ENCODE peak calls at places on chromosomes 12 and 14, in four cellular contexts. D is HTR-8/SVneo; K is CD4-positive, alpha-beta T cell; P is activated CD4-positive, alpha-beta T cell treated with anti-CD3 and anti-CD28 coated beads, Interleukin-2, amount 50 U/mL, for 1 hour. H is an unnamed sample.

GRCh38 chr12:113161415-113162016 is 12.0 kb downstream of the CFAP73 start:
- DNase-seq in D (no peak), K (no peak), P (no peak), H (peak; percentile 1)

GRCh38 chr14:49106721-49107689 is 479.2 kb downstream of the RPS29 start:
- DNase-seq in D (peak; percentile 10), K (no peak), P (no peak), H (no peak)

GRCh38 chr12:89383235-89384049 is 31.1 kb upstream of the DUSP6 start:
- DNase-seq in D (no peak), K (no peak), P (no peak), H (peak; percentile 47)

GRCh38 chr12:123512838-123513665 is 20.5 kb downstream of the RILPL1 start:
- DNase-seq in D (no peak), K (no peak), P (no peak), H (no peak)

GRCh38 chr12:65948320-65949008 is 124.2 kb downstream of the HMGA2 start:
- DNase-seq in D (peak; percentile 46), K (no peak), P (no peak), H (no peak)

GRCh38 chr12:56520025-56520810 is 1.4 kb upstream of the RBMS2 start:
- DNase-seq in D (no peak), K (no peak), P (no peak), H (no peak)

GRCh38 chr14:23432102-23432925 is 3.1 kb downstream of the MYH7 start:
- DNase-seq in D (no peak), K (no peak), P (no peak), H (no peak)

GRCh38 chr12:116426391-116427136 is 132.6 kb upstream of the MAP1LC3B2 start:
- DNase-seq in D (peak; percentile 94), K (no peak), P (no peak), H (peak; percentile 99)

GRCh38 chr12:12676605-12677004 is 19.4 kb downstream of the GPR19 start:
- DNase-seq in D (no peak), K (no peak), P (no peak), H (no peak)

GRCh38 chr14:88212691-88213090 is 110.4 kb downstream of the KCNK10 start:
- DNase-seq in D (no peak), K (no peak), P (no peak), H (no peak)

GRCh38 chr12:112258926-112259325 is 123.3 kb downstream of the HECTD4 start:
- DNase-seq in D (no peak), K (no peak), P (no peak), H (no peak)

GRCh38 chr14:105924951-105925591 is 398.7 kb downstream of the TMEM121 start:
- DNase-seq in D (no peak), K (no peak), P (no peak), H (no peak)

GRCh38 chr14:96166475-96167223 is 38.0 kb upstream of the BDKRB2 start:
- DNase-seq in D (no peak), K (no peak), P (no peak), H (no peak)

GRCh38 chr14:64194404-64194803 is 99.8 kb downstream of the ESR2 start:
- DNase-seq in D (no peak), K (no peak), P (no peak), H (peak; percentile 89)

GRCh38 chr12:102372112-102372511 is 108.3 kb downstream of the IGF1 start:
- DNase-seq in D (no peak), K (no peak), P (no peak), H (no peak)

GRCh38 chr14:77026930-77027537 is 1.5 kb downstream of the IRF2BPL start:
- DNase-seq in D (no peak), K (peak; percentile 56), P (peak; percentile 59), H (peak; percentile 63)

GRCh38 chr12:52005218-52005902 is 1.4 kb upstream of the TAMALIN start:
- DNase-seq in D (no peak), K (no peak), P (no peak), H (no peak)

GRCh38 chr12:50732591-50732990 is 31.3 kb upstream of the ATF1 start:
- DNase-seq in D (peak; percentile 49), K (no peak), P (no peak), H (peak; percentile 65)

GRCh38 chr12:109291531-109292341 is 17.3 kb downstream of the FOXN4 start:
- DNase-seq in D (no peak), K (no peak), P (no peak), H (no peak)

GRCh38 chr12:13851828-13852227 is 129.6 kb downstream of the GRIN2B start:
- DNase-seq in D (no peak), K (no peak), P (no peak), H (no peak)

GRCh38 chr14:74571901-74572828 is 39.9 kb downstream of the LTBP2 start:
- DNase-seq in D (peak; percentile 94), K (no peak), P (no peak), H (peak; percentile 88)

GRCh38 chr12:52836042-52836466 is 1.9 kb upstream of the KRT79 start:
- DNase-seq in D (peak; percentile 65), K (no peak), P (peak; percentile 5), H (no peak)

GRCh38 chr12:117025481-117026151 is 73.6 kb downstream of the TESC start:
- DNase-seq in D (peak; percentile 76), K (no peak), P (peak; percentile 41), H (peak; percentile 82)

GRCh38 chr12:72271401-72271740 is 799 bp upstream of the TRHDE start:
- DNase-seq in D (peak; percentile 24), K (no peak), P (no peak), H (peak; percentile 11)

GRCh38 chr12:21354641-21355040 is 18.1 kb upstream of the IAPP start:
- DNase-seq in D (no peak), K (no peak), P (no peak), H (no peak)

GRCh38 chr12:68497702-68498101 is 113.0 kb upstream of the RAP1B start:
- DNase-seq in D (peak; percentile 72), K (no peak), P (no peak), H (no peak)

GRCh38 chr14:97978336-97978735 is 1181.2 kb downstream of the VRK1 start:
- DNase-seq in D (no peak), K (peak; percentile 69), P (peak; percentile 77), H (peak; percentile 30)

GRCh38 chr12:13183621-13184020 is 12.9 kb upstream of the EMP1 start:
- DNase-seq in D (no peak), K (no peak), P (no peak), H (no peak)

GRCh38 chr14:23183479-23183878 is at the start of gene SLC7A8:
- DNase-seq in D (no peak), K (peak; percentile 11), P (peak; percentile 21), H (no peak)

GRCh38 chr14:74518221-74518620 is 24.7 kb downstream of the ISCA2 start:
- DNase-seq in D (no peak), K (no peak), P (no peak), H (no peak)

GRCh38 chr14:47211263-47211662 is 464.1 kb downstream of the MDGA2 start:
- DNase-seq in D (no peak), K (no peak), P (no peak), H (no peak)

GRCh38 chr12:109518820-109519665 is 41.6 kb downstream of the UBE3B start:
- DNase-seq in D (peak; percentile 72), K (peak; percentile 41), P (peak; percentile 55), H (peak; percentile 45)